ENCODE peak calls at places on chromosomes 16 and 17, in six cellular contexts. L is ovary, V is upper lobe of left lung, P is stomach, T is HepG2, Z is uterus. I is an unnamed sample.

GRCh38 chr16:88365244-88365865 is 17.4 kb upstream of the ZNF469 start:
- DNase-seq in P (no peak), T (no peak), Z (no peak), L (no peak), V (no peak), I (no peak)

GRCh38 chr17:79654960-79655382 is 44.1 kb upstream of the RBFOX3 start:
- DNase-seq in T (peak; percentile 15), P (peak; percentile 23), L (peak; percentile 5), Z (no peak), V (no peak), I (no peak)

GRCh38 chr17:7613769-7614421 is 802 bp downstream of the FXR2 start:
- DNase-seq in T (no peak), V (no peak), L (no peak), P (no peak), Z (no peak), I (peak; percentile 36)

GRCh38 chr17:82639628-82640027 is 8.6 kb downstream of the WDR45B start:
- DNase-seq in T (no peak), L (no peak), Z (no peak), V (no peak), P (no peak), I (no peak)

GRCh38 chr16:68275611-68276191 is 11.4 kb downstream of the SLC7A6 start:
- DNase-seq in P (no peak), Z (no peak), T (peak; percentile 35), V (no peak), L (no peak), I (no peak)

GRCh38 chr16:56246051-56246817 is 54.9 kb downstream of the GNAO1 start:
- DNase-seq in V (peak; percentile 49), P (no peak), Z (no peak), T (peak; percentile 18), L (no peak), I (no peak)

GRCh38 chr16:67053767-67054334 is 24.9 kb downstream of the CBFB start:
- DNase-seq in Z (no peak), V (no peak), L (no peak), P (no peak), T (no peak), I (no peak)

GRCh38 chr17:70804161-70804560 is 634.8 kb downstream of the KCNJ2 start:
- DNase-seq in P (no peak), V (peak; percentile 28), T (no peak), Z (no peak), L (no peak), I (no peak)

GRCh38 chr16:50526249-50526648 is 21.9 kb upstream of the NKD1 start:
- DNase-seq in T (no peak), V (no peak), L (no peak), Z (no peak), P (peak; percentile 9), I (no peak)

GRCh38 chr17:2721603-2722002 is 10.0 kb upstream of the CLUH start:
- DNase-seq in V (no peak), L (no peak), T (no peak), P (no peak), Z (no peak), I (no peak)

GRCh38 chr16:83689385-83689831 is 118.4 kb upstream of the HSBP1 start:
- DNase-seq in Z (no peak), P (no peak), L (no peak), T (no peak), V (no peak), I (peak; percentile 10)

GRCh38 chr17:81013642-81014041 is 21.3 kb upstream of the BAIAP2 start:
- DNase-seq in Z (no peak), V (no peak), P (no peak), L (no peak), T (no peak), I (no peak)

GRCh38 chr16:380837-381787 is 666 bp downstream of the PGAP6 start:
- DNase-seq in L (peak; percentile 39), T (no peak), P (no peak), V (no peak), Z (no peak), I (no peak)

GRCh38 chr17:28623696-28624095 is 9.7 kb upstream of the RSKR start:
- DNase-seq in V (no peak), L (no peak), Z (no peak), P (no peak), T (no peak), I (no peak)

GRCh38 chr17:45873728-45874127 is 20.6 kb upstream of the MAPT start:
- DNase-seq in P (no peak), V (no peak), T (no peak), Z (no peak), L (no peak), I (no peak)

GRCh38 chr17:21211825-21212479 is 2.0 kb downstream of the TMEM11 start:
- DNase-seq in V (peak; percentile 44), L (no peak), T (no peak), P (no peak), Z (no peak), I (no peak)

GRCh38 chr16:54632322-54632721 is 298.3 kb upstream of the IRX5 start:
- DNase-seq in Z (no peak), V (no peak), L (no peak), P (no peak), T (no peak), I (no peak)

GRCh38 chr17:61756561-61756960 is 106.8 kb downstream of the BRIP1 start:
- DNase-seq in P (no peak), Z (no peak), V (no peak), L (no peak), T (no peak), I (no peak)

GRCh38 chr16:10741844-10742243 is 1.8 kb upstream of the NUBP1 start:
- DNase-seq in L (no peak), V (no peak), P (peak; percentile 61), T (no peak), Z (no peak), I (no peak)

GRCh38 chr17:19706791-19707727 is 9.3 kb downstream of the SLC47A2 start:
- DNase-seq in T (no peak), P (no peak), L (no peak), Z (no peak), V (no peak), I (no peak)

GRCh38 chr17:63741251-63742049 is at the start of gene STRADA:
- DNase-seq in P (peak; percentile 100), L (peak; percentile 97), T (peak; percentile 96), V (peak; percentile 100), Z (peak; percentile 98), I (peak; percentile 98)
- TF ChIP-seq POLR2A in P (no peak), L (peak; percentile 74), T (peak; percentile 78), V (no peak), Z (peak; percentile 83), I (peak; percentile 92)

DNA sequence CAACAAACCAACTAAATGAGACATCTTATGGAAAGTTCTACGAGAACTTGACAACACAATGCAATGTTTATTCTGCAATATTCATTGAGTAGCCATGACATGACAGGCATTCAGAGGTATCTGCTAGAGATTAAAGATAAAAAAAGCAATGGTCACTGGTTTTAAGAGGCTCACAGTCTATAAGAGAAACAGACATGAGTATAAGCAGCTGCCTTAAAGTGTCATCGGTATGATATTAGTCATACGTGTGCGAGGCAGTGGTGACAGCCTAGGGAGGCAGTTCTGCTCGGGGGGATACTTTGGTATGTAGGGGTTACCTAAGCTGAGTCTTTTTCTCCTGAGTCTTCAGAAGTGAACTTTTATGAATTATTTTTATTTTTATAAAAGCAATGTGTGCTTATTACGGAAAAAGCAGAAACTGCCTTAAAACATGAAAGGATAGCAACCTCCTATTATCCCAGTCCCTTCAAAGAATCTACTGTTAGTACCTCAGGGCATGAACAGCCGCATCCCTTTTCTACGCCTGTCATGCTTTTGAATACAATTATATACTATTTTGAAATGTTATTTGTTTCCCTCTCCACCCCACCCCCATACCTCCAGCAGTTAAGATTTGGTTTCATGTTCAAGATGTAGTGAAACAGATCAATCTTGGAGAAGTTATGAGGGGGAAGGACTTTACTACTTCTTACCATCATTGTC is 7.7 kb downstream of the ST6GALNAC1 start:
- DNase-seq in V (no peak), Z (no peak), L (no peak), T (no peak), P (no peak), I (no peak)
- TF ChIP-seq POLR2A in V (no peak), Z (no peak), L (no peak), T (no peak), P (no peak), I (no peak)

GRCh38 chr16:28093383-28093725 is 29.8 kb upstream of the GSG1L start:
- DNase-seq in T (no peak), P (no peak), L (no peak), V (no peak), Z (no peak), I (no peak)

GRCh38 chr16:28098959-28099945 is 35.7 kb upstream of the GSG1L start:
- DNase-seq in T (no peak), L (no peak), V (no peak), P (no peak), Z (no peak), I (no peak)

GRCh38 chr16:28097500-28097899 is 34.0 kb upstream of the GSG1L start:
- DNase-seq in T (no peak), P (no peak), V (no peak), L (no peak), Z (no peak), I (no peak)

GRCh38 chr16:28098171-28098958 is 34.9 kb upstream of the GSG1L start:
- DNase-seq in Z (no peak), T (no peak), L (no peak), V (no peak), P (no peak), I (no peak)

DNA sequence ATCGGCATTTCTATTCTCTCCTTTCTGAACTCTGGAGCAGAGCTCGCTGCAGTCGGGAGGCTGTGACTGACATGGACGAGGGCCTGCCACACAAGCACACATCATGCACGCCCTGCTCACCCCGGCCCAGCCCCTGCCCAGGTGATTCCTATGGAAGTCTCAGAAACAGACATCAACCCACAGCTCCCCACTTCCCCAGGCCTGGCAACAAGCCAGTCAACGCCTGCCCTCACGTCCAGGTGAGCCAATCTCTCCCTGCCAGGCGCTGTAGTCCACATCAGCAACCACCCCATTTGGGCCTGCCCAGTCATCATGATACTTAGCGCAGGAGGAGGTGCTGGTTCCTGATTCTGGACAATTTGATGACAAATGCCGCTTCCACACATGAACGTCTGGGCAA is 33.5 kb upstream of the GSG1L start:
- DNase-seq in V (no peak), T (no peak), L (no peak), P (no peak), Z (no peak), I (no peak)
- TF ChIP-seq POLR2A in V (no peak), T (no peak), L (no peak), P (no peak), Z (no peak), I (no peak)

GRCh38 chr17:64174686-64175456 is 44.9 kb upstream of the ERN1 start:
- DNase-seq in V (peak; percentile 74), L (no peak), T (no peak), P (no peak), Z (no peak), I (no peak)
- TF ChIP-seq POLR2A in V (no peak), L (no peak), T (no peak), P (no peak), Z (no peak), I (no peak)

GRCh38 chr17:40501499-40501911 is at the start of gene TNS4:
- DNase-seq in V (peak; percentile 67), Z (no peak), L (no peak), T (peak; percentile 50), P (peak; percentile 66), I (no peak)
- TF ChIP-seq POLR2A in V (no peak), Z (no peak), L (no peak), T (no peak), P (no peak), I (no peak)

I was measured in erythroblast.